ENCODE peak calls at places on chromosomes 2 and 18, in five cellular contexts. F, S, O, I and C are unnamed samples. For H3K4me1, the result is how much of the 10 kb centered on the place peaks cover.

GRCh38 chr2:216694826-216695217 is 527 bp downstream of the IGFBP5 start:
- DNase-seq in F (no peak), S (no peak), O (no peak), I (no peak), C (no peak)

GRCh38 chr18:32284284-32284683 is 94.4 kb downstream of the MEP1B start:
- DNase-seq in F (no peak), S (peak), O (no peak), I (no peak), C (no peak)

GRCh38 chr2:105072039-105072438 is 34.2 kb downstream of the MRPS9 start:
- DNase-seq in F (no peak), S (no peak), O (no peak), I (no peak), C (no peak)

GRCh38 chr18:59900222-59901128 is 679 bp downstream of the PMAIP1 start:
- DNase-seq in F (peak), S (peak), O (no peak), I (no peak), C (peak)

GRCh38 chr2:85737481-85737880 is 16.3 kb upstream of the ATOH8 start:
- DNase-seq in F (peak), S (peak), O (peak), I (no peak), C (no peak)

GRCh38 chr2:29063646-29064372 is 10.5 kb downstream of the PCARE start:
- DNase-seq in F (no peak), S (peak), O (no peak), I (no peak), C (peak)

GRCh38 chr18:9824862-9825479 is 60.8 kb upstream of the TXNDC2 start:
- DNase-seq in F (no peak), S (no peak), O (no peak), I (no peak), C (no peak)

GRCh38 chr18:64618390-64618789 is 469.5 kb upstream of the LINC00305 start:
- DNase-seq in F (no peak), S (no peak), O (no peak), I (no peak), C (no peak)

GRCh38 chr2:97712693-97713295 is 582 bp upstream of the ZAP70 start:
- DNase-seq in F (no peak), S (no peak), O (no peak), I (no peak), C (no peak)

GRCh38 chr2:121388371-121388770 is 103.4 kb upstream of the TFCP2L1 start:
- DNase-seq in F (no peak), S (no peak), O (no peak), I (no peak), C (no peak)

GRCh38 chr2:132876745-132877391 is 206.9 kb upstream of the LYPD1 start:
- DNase-seq in F (no peak), S (peak), O (no peak), I (no peak), C (no peak)

GRCh38 chr2:168468354-168468753 is 12.3 kb downstream of the CERS6 start:
- DNase-seq in F (no peak), S (no peak), O (no peak), I (no peak), C (no peak)

GRCh38 chr2:219392754-219393153 is 5.0 kb upstream of the DNPEP start:
- DNase-seq in F (no peak), S (no peak), O (no peak), I (no peak), C (no peak)

GRCh38 chr2:17558878-17559277 is 18.4 kb downstream of the VSNL1 start:
- DNase-seq in F (no peak), S (no peak), O (no peak), I (no peak), C (no peak)

GRCh38 chr2:118032169-118033013 is 18.5 kb upstream of the CCDC93 start:
- DNase-seq in F (no peak), S (peak), O (peak), I (peak), C (peak)

GRCh38 chr2:47201224-47201623 is 46.1 kb upstream of the STPG4 start:
- DNase-seq in F (no peak), S (peak), O (no peak), I (no peak), C (no peak)

GRCh38 chr2:165572155-165572554 is 102.7 kb downstream of the CSRNP3 start:
- DNase-seq in F (no peak), S (no peak), O (no peak), I (no peak), C (peak)

GRCh38 chr2:145038041-145038525 is 518.2 kb upstream of the ZEB2 start:
- DNase-seq in F (no peak), S (peak), O (no peak), I (no peak), C (no peak)

GRCh38 chr2:64837925-64838641 is 151.1 kb upstream of the SLC1A4 start:
- DNase-seq in F (peak), S (no peak), O (no peak), I (peak), C (no peak)

GRCh38 chr2:241213567-241213966 is 25.1 kb downstream of the ANO7 start:
- DNase-seq in F (no peak), S (no peak), O (no peak), I (no peak), C (no peak)

GRCh38 chr18:47901624-47902362 is 28.7 kb downstream of the SMAD2 start:
- DNase-seq in F (no peak), S (no peak), O (no peak), I (no peak), C (no peak)

GRCh38 chr2:232088771-232089170 is 127.3 kb downstream of the DIS3L2 start:
- DNase-seq in F (no peak), S (no peak), O (no peak), I (no peak), C (no peak)

GRCh38 chr2:18883626-18884456 is 294.5 kb upstream of the NT5C1B start:
- DNase-seq in F (no peak), S (peak), O (no peak), I (peak), C (peak)

GRCh38 chr2:43464546-43464945 is 131.3 kb downstream of the THADA start:
- DNase-seq in F (no peak), S (peak), O (no peak), I (no peak), C (no peak)

GRCh38 chr2:224221455-224221913 is 180.4 kb downstream of the FAM124B start:
- DNase-seq in F (no peak), S (peak), O (no peak), I (peak), C (peak)

GRCh38 chr2:144162652-144163051 is 357.3 kb downstream of the ZEB2 start:
- DNase-seq in F (no peak), S (no peak), O (no peak), I (peak), C (no peak)

GRCh38 chr2:44124502-44124901 is 44.2 kb upstream of the PPM1B start:
- DNase-seq in F (no peak), S (no peak), O (no peak), I (no peak), C (no peak)

GRCh38 chr2:10053351-10053750 is 10.0 kb downstream of the KLF11 start:
- DNase-seq in F (peak), S (no peak), O (no peak), I (no peak), C (no peak)

GRCh38 chr2:42286268-42286946 is 74.6 kb downstream of the COX7A2L start:
- DNase-seq in F (no peak), S (peak), O (no peak), I (no peak), C (no peak)

GRCh38 chr2:109352066-109352897 is 223.3 kb downstream of the SH3RF3 start:
- DNase-seq in F (no peak), S (no peak), O (no peak), I (no peak), C (no peak)

GRCh38 chr2:53907582-53907981 is 47.8 kb upstream of the GPR75 start:
- DNase-seq in F (no peak), S (peak), O (no peak), I (no peak), C (no peak)

GRCh38 chr2:46985512-46985911 is 69.9 kb upstream of the MCFD2 start:
- DNase-seq in F (no peak), S (peak), O (peak), I (peak), C (no peak)

GRCh38 chr2:219475697-219476604 is 22.7 kb upstream of the GMPPA start:
- DNase-seq in F (peak), S (peak), O (peak), I (peak), C (peak)

GRCh38 chr2:15242936-15243461 is 318.1 kb downstream of the NBAS start:
- DNase-seq in F (no peak), S (no peak), O (no peak), I (no peak), C (peak)

DNA sequence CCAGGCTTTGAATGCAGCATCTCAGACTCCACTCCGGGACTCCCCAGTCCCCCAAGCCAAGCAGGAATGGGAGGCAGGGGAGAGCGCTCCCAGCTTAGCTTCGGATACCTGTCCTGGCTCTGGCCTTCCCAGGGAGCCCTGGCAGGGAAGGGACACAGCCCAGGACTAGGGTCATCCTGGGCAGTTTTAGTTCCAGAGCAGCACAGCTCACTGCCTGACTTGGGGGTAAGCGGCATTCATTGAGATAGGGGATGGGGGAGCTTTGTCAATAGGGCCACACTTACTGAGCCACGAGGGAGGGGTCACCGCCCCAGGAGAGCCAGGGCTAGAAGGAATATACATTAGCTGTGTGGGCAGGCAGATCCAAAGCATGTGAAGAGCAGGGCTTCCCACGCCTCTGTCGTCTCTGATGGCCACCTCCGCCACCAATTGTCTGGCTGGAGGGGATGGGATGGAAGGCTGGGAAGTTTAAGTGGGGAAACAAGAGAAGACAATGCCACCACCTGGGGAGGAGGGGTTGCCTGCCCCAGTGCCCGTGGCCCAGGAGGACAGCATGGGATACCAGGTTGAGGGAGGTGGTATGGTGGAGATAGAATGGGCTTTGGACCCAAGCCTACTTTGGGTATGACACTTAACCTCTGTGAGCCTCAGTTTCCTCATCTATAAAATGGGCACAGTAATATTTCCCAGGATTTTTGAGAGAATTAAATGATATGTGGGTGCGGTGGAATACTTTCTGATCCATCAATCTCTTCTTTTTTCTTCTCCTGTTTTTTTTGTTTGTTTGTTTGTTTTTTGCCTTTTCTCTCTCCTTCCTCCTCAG is 40.2 kb downstream of the SCTR start:
- DNase-seq in F (no peak), S (no peak), O (no peak), I (no peak), C (no peak)
- H3K4me1 ChIP-seq in F (under half), S (under half), O (under half), I (under half), C (under half)

GRCh38 chr18:73991570-73991969 is 156.1 kb downstream of the FBXO15 start:
- DNase-seq in F (no peak), S (no peak), O (no peak), I (no peak), C (no peak)
- H3K4me3 ChIP-seq in F (no peak), S (no peak), O (no peak), I (no peak), C (no peak)

DNA sequence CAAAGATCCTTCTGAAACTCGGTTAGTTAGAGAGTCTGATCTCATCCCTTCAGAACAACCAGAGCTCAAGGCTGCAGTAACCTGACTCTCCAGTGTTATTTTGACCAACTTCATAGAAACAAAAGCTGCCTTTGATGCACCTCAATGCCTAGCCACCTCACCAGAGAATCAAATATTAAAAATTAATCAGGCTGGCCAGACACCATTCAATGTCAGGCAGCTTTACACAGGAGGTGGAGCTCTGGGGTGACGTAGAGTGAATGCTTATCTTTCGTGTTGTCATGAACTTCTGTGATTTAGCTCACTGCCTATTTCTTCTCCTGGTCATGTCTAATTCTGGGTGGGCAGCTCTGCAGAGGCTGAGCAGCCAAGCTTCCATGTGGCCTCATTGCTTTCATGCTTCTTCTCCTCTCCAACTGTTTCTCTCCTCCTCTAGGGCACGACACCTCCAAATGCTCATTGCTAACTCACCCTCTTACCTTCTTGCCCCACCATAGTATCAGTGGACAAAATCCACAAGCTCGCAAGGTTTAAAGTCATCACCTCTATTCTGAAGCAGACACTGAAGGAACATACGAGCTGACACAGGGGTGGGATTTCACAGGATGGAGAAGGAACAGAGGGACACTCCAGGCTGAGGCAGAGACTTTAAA is 39.4 kb downstream of the AAK1 start:
- DNase-seq in F (no peak), S (peak), O (no peak), I (no peak), C (no peak)
- H3K4me1 ChIP-seq in F (under half), S (under half), O (half or more), I (under half), C (under half)

GRCh38 chr18:22934789-22935188 is 1.7 kb downstream of the RBBP8 start:
- DNase-seq in F (no peak), S (no peak), O (no peak), I (no peak), C (no peak)
- H3K4me3 ChIP-seq in F (no peak), S (no peak), O (no peak), I (peak), C (peak)

GRCh38 chr2:101850450-101850849 is 141.3 kb upstream of the IL1R2 start:
- DNase-seq in F (no peak), S (no peak), O (no peak), I (no peak), C (no peak)
- H3K4me1 ChIP-seq in F (under half), S (under half), O (under half), I (under half), C (under half)

DNA sequence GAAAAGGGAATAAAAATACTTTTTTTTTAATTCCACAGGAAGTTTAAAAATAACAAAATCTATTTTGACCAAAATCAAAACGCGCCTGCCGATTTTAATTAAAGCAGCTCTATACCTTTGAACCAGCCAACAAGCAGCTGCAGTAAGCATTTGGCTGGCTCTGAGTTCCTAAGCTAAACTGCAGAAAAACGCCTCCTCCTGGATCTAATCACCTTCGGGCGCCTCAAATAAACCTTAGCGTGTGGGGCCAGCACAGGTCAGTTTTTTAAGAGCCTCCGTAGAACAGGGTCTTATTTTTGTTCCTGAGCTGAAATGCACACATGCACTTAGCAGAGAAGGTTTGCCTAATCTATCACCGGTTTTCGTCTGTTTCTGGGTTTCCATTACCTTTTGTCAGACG is 64.8 kb upstream of the HNRNPA3 start:
- DNase-seq in F (no peak), S (no peak), O (no peak), I (no peak), C (peak)
- H3K4me3 ChIP-seq in F (no peak), S (peak), O (no peak), I (peak), C (no peak)